ENCODE peak calls at places on chromosomes 1 and 21, in four cellular contexts. Z, K, H and U are unnamed samples.

GRCh38 chr1:208107817-208108608 is 136.2 kb downstream of the PLXNA2 start:
- DNase-seq in Z (peak), K (peak), H (no peak), U (no peak)

GRCh38 chr1:116945421-116945820 is 35.7 kb downstream of the PTGFRN start:
- DNase-seq in Z (no peak), K (no peak), H (no peak), U (no peak)

GRCh38 chr1:30708361-30708728 is 15.0 kb downstream of the MATN1 start:
- DNase-seq in Z (no peak), K (no peak), H (no peak), U (no peak)

GRCh38 chr1:13513885-13514546 is at the start of gene LRRC38:
- DNase-seq in Z (peak), K (peak), H (no peak), U (no peak)

GRCh38 chr1:202462342-202463076 is 114.0 kb downstream of the PPP1R12B start:
- DNase-seq in Z (no peak), K (no peak), H (no peak), U (no peak)

GRCh38 chr1:170765712-170766330 is 101.9 kb downstream of the PRRX1 start:
- DNase-seq in Z (no peak), K (no peak), H (peak), U (no peak)

GRCh38 chr1:65170511-65171142 is 22.6 kb downstream of the AK4 start:
- DNase-seq in Z (no peak), K (peak), H (peak), U (no peak)

GRCh38 chr1:232280910-232281309 is 349.0 kb downstream of the SIPA1L2 start:
- DNase-seq in Z (no peak), K (no peak), H (no peak), U (no peak)

GRCh38 chr1:9659328-9659727 is 7.8 kb downstream of the PIK3CD start:
- DNase-seq in Z (no peak), K (no peak), H (peak), U (no peak)

GRCh38 chr1:198153103-198153502 is 3.7 kb upstream of the NEK7 start:
- DNase-seq in Z (no peak), K (peak), H (peak), U (no peak)

GRCh38 chr1:155178441-155179106 is 4.9 kb downstream of the TRIM46 start:
- DNase-seq in Z (peak), K (no peak), H (peak), U (no peak)

GRCh38 chr1:214187933-214188332 is 93.0 kb upstream of the SMYD2 start:
- DNase-seq in Z (no peak), K (no peak), H (no peak), U (no peak)

GRCh38 chr1:60299581-60299980 is 226.0 kb upstream of the C1orf87 start:
- DNase-seq in Z (no peak), K (no peak), H (no peak), U (no peak)

GRCh38 chr1:6459850-6460265 is 6.1 kb downstream of the TNFRSF25 start:
- DNase-seq in Z (peak), K (no peak), H (peak), U (no peak)

GRCh38 chr1:210800756-210801155 is 333.2 kb downstream of the KCNH1 start:
- DNase-seq in Z (no peak), K (no peak), H (no peak), U (no peak)

GRCh38 chr1:53267761-53268160 is 29.4 kb upstream of the MAGOH start:
- DNase-seq in Z (no peak), K (no peak), H (no peak), U (no peak)

GRCh38 chr1:79193211-79194079 is 186.9 kb upstream of the ADGRL4 start:
- DNase-seq in Z (no peak), K (no peak), H (no peak), U (no peak)

GRCh38 chr21:42397291-42398129 is 1.7 kb upstream of the TMPRSS3 start:
- DNase-seq in Z (no peak), K (no peak), H (no peak), U (no peak)

GRCh38 chr1:61496501-61496900 is 228.4 kb downstream of the TM2D1 start:
- DNase-seq in Z (no peak), K (no peak), H (no peak), U (no peak)

GRCh38 chr1:17097787-17098186 is 21.5 kb downstream of the PADI2 start:
- DNase-seq in Z (no peak), K (no peak), H (peak), U (no peak)

GRCh38 chr1:226654046-226654445 is 85.0 kb downstream of the ITPKB start:
- DNase-seq in Z (no peak), K (peak), H (no peak), U (no peak)

GRCh38 chr1:109425902-109426277 is 358 bp downstream of the PSMA5 start:
- DNase-seq in Z (no peak), K (peak), H (peak), U (peak)

GRCh38 chr1:71413441-71414170 is 332.8 kb upstream of the ZRANB2 start:
- DNase-seq in Z (no peak), K (no peak), H (no peak), U (no peak)

GRCh38 chr1:71304125-71304524 is 223.3 kb upstream of the ZRANB2 start:
- DNase-seq in Z (no peak), K (no peak), H (peak), U (no peak)

GRCh38 chr1:156379420-156380165 is 10.6 kb downstream of the RHBG start:
- DNase-seq in Z (peak), K (no peak), H (no peak), U (no peak)
- TF ChIP-seq CTCF in Z (peak), K (no peak), H (no peak), U (no peak)

GRCh38 chr1:21021311-21021710 is 155.4 kb downstream of the EIF4G3 start:
- DNase-seq in Z (no peak), K (no peak), H (no peak), U (no peak)

GRCh38 chr1:21018673-21019072 is 158.0 kb downstream of the EIF4G3 start:
- DNase-seq in Z (no peak), K (no peak), H (no peak), U (no peak)

GRCh38 chr1:21024918-21025317 is 151.8 kb downstream of the EIF4G3 start:
- DNase-seq in Z (peak), K (no peak), H (no peak), U (no peak)

GRCh38 chr1:21020151-21020550 is 156.5 kb downstream of the EIF4G3 start:
- DNase-seq in Z (no peak), K (no peak), H (no peak), U (no peak)

GRCh38 chr1:21022279-21023040 is 154.2 kb downstream of the EIF4G3 start:
- DNase-seq in Z (no peak), K (no peak), H (peak), U (no peak)
- TF ChIP-seq CTCF in Z (no peak), K (no peak), H (no peak), U (no peak)

GRCh38 chr21:46458315-46459023 is at the start of gene DIP2A:
- DNase-seq in Z (peak), K (peak), H (peak), U (peak)
- TF ChIP-seq CTCF in Z (peak), K (no peak), H (no peak), U (no peak)

DNA sequence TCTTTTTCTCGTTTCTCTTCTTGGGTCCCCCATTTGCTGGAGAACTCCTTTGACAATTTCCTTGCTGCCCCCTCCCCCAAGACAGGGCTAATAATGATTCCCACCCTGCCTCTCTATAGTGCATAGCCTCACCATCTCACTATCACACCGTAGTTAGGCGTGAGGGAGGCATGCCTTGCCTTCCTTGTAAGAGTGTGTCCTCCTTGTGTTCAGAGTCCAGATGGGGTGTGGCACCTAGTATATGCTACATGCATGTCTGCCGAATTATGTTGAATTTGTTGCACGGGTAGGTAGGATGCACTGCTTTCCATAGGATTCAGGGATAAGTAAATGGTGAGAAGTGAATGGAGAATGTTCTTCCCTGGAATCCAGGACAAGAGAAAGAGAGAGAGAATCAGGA is 219.4 kb downstream of the TNR start:
- DNase-seq in Z (no peak), K (no peak), H (no peak), U (no peak)
- TF ChIP-seq CTCF in Z (no peak), K (no peak), H (no peak), U (no peak)

DNA sequence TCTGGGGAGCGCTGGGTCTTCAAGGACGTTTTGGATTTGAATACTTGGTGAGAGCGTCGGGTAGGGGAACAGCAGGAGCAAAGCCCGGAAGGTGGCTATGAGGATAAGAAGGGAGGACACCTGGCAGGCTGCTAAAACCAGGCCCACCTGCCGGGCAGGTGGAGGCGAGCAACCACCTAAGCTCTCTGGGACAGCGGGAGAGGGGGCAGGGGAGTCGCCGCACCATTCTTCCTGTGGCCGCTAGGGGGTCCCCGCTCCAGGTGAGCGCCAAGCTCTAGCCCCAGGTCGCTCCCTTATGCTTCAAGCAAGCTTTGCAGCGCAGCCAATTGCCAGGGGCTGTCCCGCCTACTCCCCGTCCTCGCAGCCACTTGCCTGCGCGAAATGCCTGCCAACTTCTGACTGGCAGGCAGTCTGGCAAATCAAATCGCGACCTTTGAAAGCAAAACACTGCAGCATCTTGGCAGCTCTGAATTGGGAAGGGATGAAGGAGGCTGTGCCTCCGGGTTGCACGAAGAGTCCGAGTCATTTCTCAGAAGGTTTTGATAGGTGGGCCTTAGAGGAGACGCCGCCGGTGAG is at the start of gene NIPAL3:
- DNase-seq in Z (peak), K (peak), H (peak), U (peak)
- TF ChIP-seq CTCF in Z (peak), K (peak), H (peak), U (peak)

GRCh38 chr1:97636941-97637340 is 283.9 kb downstream of the DPYD start:
- DNase-seq in Z (no peak), K (no peak), H (no peak), U (no peak)
- TF ChIP-seq CTCF in Z (no peak), K (no peak), H (no peak), U (no peak)

GRCh38 chr1:114718661-114719423 is 2.3 kb upstream of the NRAS start:
- DNase-seq in Z (no peak), K (no peak), H (peak), U (no peak)

GRCh38 chr1:114719424-114719787 is 2.8 kb upstream of the NRAS start:
- DNase-seq in Z (no peak), K (no peak), H (peak), U (no peak)

GRCh38 chr1:114712987-114713386 is 3.6 kb downstream of the NRAS start:
- DNase-seq in Z (no peak), K (no peak), H (no peak), U (no peak)

GRCh38 chr1:114715952-114716303 is 643 bp downstream of the NRAS start:
- DNase-seq in Z (peak), K (no peak), H (no peak), U (no peak)

DNA sequence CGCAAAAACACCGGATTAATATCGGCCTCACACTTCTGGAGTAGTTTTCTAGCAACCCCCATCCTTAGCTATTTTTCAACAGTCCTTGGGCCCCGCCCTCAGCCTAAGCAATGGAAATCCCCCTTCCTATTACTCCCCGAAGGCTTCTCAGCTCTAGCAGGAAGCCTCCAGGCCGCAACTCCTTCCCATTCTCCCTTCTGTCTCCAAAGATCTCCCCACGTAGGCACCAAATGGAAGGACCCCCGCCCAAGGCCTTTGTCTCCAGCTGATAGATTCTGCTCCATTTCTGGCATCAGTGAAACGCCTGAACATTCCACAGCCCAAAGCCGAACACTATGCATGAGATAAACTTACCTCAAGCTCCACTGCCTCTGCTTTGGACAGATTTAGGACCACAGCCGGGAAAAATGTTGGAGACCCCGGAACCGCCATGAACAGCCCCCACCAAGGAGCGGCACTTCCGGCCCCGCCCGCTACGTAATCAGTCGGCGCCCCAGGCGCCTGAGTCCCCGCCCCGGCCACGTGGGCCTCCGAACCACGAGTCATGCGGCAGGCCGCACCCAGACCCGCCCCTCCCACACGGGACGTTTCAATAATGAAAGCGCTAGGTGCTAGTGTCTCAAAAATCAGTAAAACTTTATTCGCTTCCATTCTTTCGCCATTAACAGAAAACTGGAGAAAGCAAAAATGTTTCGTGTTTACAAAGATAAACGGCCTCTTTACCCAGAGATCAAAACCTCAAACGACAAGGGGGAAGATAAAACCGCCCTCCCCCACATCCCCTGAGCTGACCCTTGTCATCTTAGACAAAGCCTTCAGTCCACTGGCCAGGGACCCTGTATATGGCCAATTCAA is at the start of gene NRAS:
- DNase-seq in Z (peak), K (peak), H (peak), U (peak)
- TF ChIP-seq CTCF in Z (no peak), K (no peak), H (no peak), U (no peak)

GRCh38 chr1:111762332-111762731 is 6.6 kb downstream of the DDX20 start:
- DNase-seq in Z (no peak), K (no peak), H (no peak), U (no peak)

GRCh38 chr1:111768625-111769024 is 12.9 kb downstream of the DDX20 start:
- DNase-seq in Z (no peak), K (no peak), H (no peak), U (no peak)

GRCh38 chr1:111770916-111771315 is 15.2 kb downstream of the DDX20 start:
- DNase-seq in Z (no peak), K (no peak), H (no peak), U (no peak)

GRCh38 chr1:111769517-111770146 is 13.9 kb downstream of the DDX20 start:
- DNase-seq in Z (peak), K (no peak), H (peak), U (no peak)

GRCh38 chr1:111768023-111768422 is 12.3 kb downstream of the DDX20 start:
- DNase-seq in Z (no peak), K (no peak), H (no peak), U (no peak)
- TF ChIP-seq CTCF in Z (no peak), K (no peak), H (no peak), U (no peak)

GRCh38 chr1:58823481-58824010 is 39.7 kb upstream of the JUN start:
- DNase-seq in Z (no peak), K (no peak), H (no peak), U (no peak)

GRCh38 chr1:58821309-58821708 is 37.5 kb upstream of the JUN start:
- DNase-seq in Z (no peak), K (no peak), H (no peak), U (no peak)

GRCh38 chr1:58829861-58830260 is 46.0 kb upstream of the JUN start:
- DNase-seq in Z (no peak), K (no peak), H (no peak), U (no peak)

GRCh38 chr1:58827298-58827697 is 43.5 kb upstream of the JUN start:
- DNase-seq in Z (no peak), K (no peak), H (no peak), U (no peak)

GRCh38 chr1:58824753-58825389 is 41.0 kb upstream of the JUN start:
- DNase-seq in Z (no peak), K (no peak), H (no peak), U (no peak)
- TF ChIP-seq CTCF in Z (no peak), K (no peak), H (no peak), U (no peak)

GRCh38 chr1:119968068-119968492 is 71.8 kb upstream of the ADAM30 start:
- DNase-seq in Z (peak), K (peak), H (peak), U (peak)
- TF ChIP-seq CTCF in Z (peak), K (peak), H (peak), U (peak)